ENCODE peak calls at places on chromosomes 12 and 14, in ten cellular contexts. B, O, T, S, L, C, R, I, K and J are unnamed samples.
A peak's percentile ranks its signal among the peaks of the same experiment; 100 is the strongest.

GRCh38 chr14:105840266-105841021 is 314.1 kb downstream of the TMEM121 start:
- DNase-seq in S (no peak), I (no peak), C (no peak), T (no peak), O (no peak), B (no peak), R (no peak), L (no peak), K (no peak), J (no peak)

GRCh38 chr12:114625294-114625851 is 58.6 kb downstream of the TBX3 start:
- DNase-seq in K (peak; percentile 19), B (peak; percentile 60), T (no peak), O (peak; percentile 32), S (no peak), I (no peak), C (peak; percentile 77), L (no peak), R (no peak), J (peak; percentile 76)

GRCh38 chr12:6943387-6943718 is 263 bp upstream of the RNU7-1 start:
- DNase-seq in T (peak; percentile 91), S (peak; percentile 89), K (peak; percentile 92), C (peak; percentile 67), R (no peak), L (peak; percentile 79), I (peak; percentile 80), O (peak; percentile 94), B (peak; percentile 93), J (no peak)

GRCh38 chr12:107131832-107132616 is 38.7 kb upstream of the CRY1 start:
- DNase-seq in L (no peak), C (peak; percentile 36), I (no peak), R (no peak), S (peak; percentile 32), K (peak; percentile 14), O (peak; percentile 46), T (no peak), B (peak; percentile 92), J (no peak)

GRCh38 chr12:89693639-89694202 is 14.9 kb downstream of the ATP2B1 start:
- DNase-seq in K (no peak), S (no peak), O (peak; percentile 43), C (no peak), B (no peak), L (no peak), I (no peak), T (no peak), R (no peak), J (no peak)

GRCh38 chr14:85273099-85273677 is 256.8 kb upstream of the FLRT2 start:
- DNase-seq in K (no peak), B (no peak), S (no peak), L (no peak), R (no peak), C (no peak), T (no peak), I (no peak), O (no peak), J (no peak)

GRCh38 chr12:85834378-85834777 is 1.8 kb downstream of the RASSF9 start:
- DNase-seq in K (no peak), L (no peak), T (no peak), I (no peak), B (no peak), S (no peak), O (peak; percentile 40), C (no peak), R (no peak), J (no peak)

GRCh38 chr14:39275395-39275794 is 41.7 kb downstream of the MIA2 start:
- DNase-seq in T (no peak), L (no peak), B (no peak), I (no peak), C (no peak), O (no peak), S (no peak), R (no peak), K (no peak), J (no peak)

GRCh38 chr12:108103517-108103916 is 25.6 kb upstream of the WSCD2 start:
- DNase-seq in K (no peak), B (no peak), O (no peak), I (no peak), T (no peak), C (no peak), S (no peak), R (no peak), L (no peak), J (no peak)

GRCh38 chr12:116426391-116427136 is 132.6 kb upstream of the MAP1LC3B2 start:
- DNase-seq in B (no peak), T (no peak), S (no peak), R (no peak), L (no peak), I (no peak), O (peak; percentile 97), C (no peak), K (peak; percentile 23), J (peak; percentile 71)

GRCh38 chr12:102216086-102216691 is 18.6 kb upstream of the PMCH start:
- DNase-seq in C (no peak), L (no peak), R (no peak), S (no peak), O (peak; percentile 56), K (no peak), B (no peak), I (no peak), T (no peak), J (no peak)

GRCh38 chr12:83092101-83092500 is 405.4 kb downstream of the TMTC2 start:
- DNase-seq in T (no peak), S (no peak), C (no peak), L (no peak), R (no peak), B (no peak), I (no peak), O (no peak), K (no peak), J (no peak)

GRCh38 chr12:124613151-124613585 is 45.8 kb upstream of the NCOR2 start:
- DNase-seq in K (no peak), R (no peak), S (no peak), B (no peak), C (no peak), T (no peak), I (no peak), O (peak; percentile 83), L (no peak), J (no peak)

GRCh38 chr12:6632026-6632978 is 3.5 kb downstream of the LPAR5 start:
- DNase-seq in B (no peak), S (peak; percentile 60), R (no peak), K (no peak), O (no peak), L (peak; percentile 39), I (peak; percentile 42), C (no peak), T (no peak), J (no peak)

GRCh38 chr12:110088936-110089335 is 35.2 kb upstream of the IFT81 start:
- DNase-seq in I (no peak), R (no peak), T (no peak), B (no peak), L (no peak), C (no peak), S (no peak), K (no peak), O (no peak), J (no peak)

GRCh38 chr12:41254546-41254945 is 66.4 kb downstream of the PDZRN4 start:
- DNase-seq in B (no peak), C (no peak), L (no peak), O (no peak), T (no peak), R (no peak), S (no peak), I (no peak), K (no peak), J (no peak)

GRCh38 chr12:14482886-14483285 is 84.8 kb downstream of the PLBD1 start:
- DNase-seq in S (no peak), L (no peak), I (no peak), R (no peak), C (no peak), K (no peak), O (no peak), T (no peak), B (no peak), J (no peak)

GRCh38 chr14:91311284-91311662 is 66.8 kb upstream of the GPR68 start:
- DNase-seq in B (no peak), K (no peak), O (no peak), S (peak; percentile 76), L (peak; percentile 53), T (no peak), I (peak; percentile 42), C (no peak), R (no peak), J (no peak)

GRCh38 chr12:93572712-93573551 is 457 bp downstream of the SOCS2 start:
- DNase-seq in S (no peak), O (no peak), K (peak; percentile 31), T (no peak), L (no peak), C (peak; percentile 44), R (no peak), B (no peak), I (no peak), J (no peak)

GRCh38 chr14:47549886-47550285 is 125.5 kb downstream of the MDGA2 start:
- DNase-seq in B (no peak), T (no peak), K (no peak), S (no peak), L (no peak), R (no peak), O (no peak), C (no peak), I (no peak), J (no peak)

GRCh38 chr12:46383654-46384450 is 11.3 kb upstream of the SLC38A2 start:
- DNase-seq in O (peak; percentile 98), T (no peak), S (peak; percentile 83), L (peak; percentile 69), C (peak; percentile 31), R (peak; percentile 37), I (peak; percentile 68), B (peak; percentile 60), K (peak; percentile 94), J (peak; percentile 85)

GRCh38 chr14:73472182-73473114 is 14.1 kb upstream of the NUMB start:
- DNase-seq in L (no peak), K (no peak), C (no peak), S (peak; percentile 48), I (no peak), R (no peak), O (peak; percentile 71), B (peak; percentile 84), T (no peak), J (no peak)

GRCh38 chr12:87756111-87756510 is 273.1 kb downstream of the C12orf50 start:
- DNase-seq in S (no peak), I (no peak), T (no peak), K (no peak), B (no peak), L (no peak), O (peak; percentile 99), C (no peak), R (no peak), J (no peak)

GRCh38 chr14:97379091-97379531 is 581.9 kb downstream of the VRK1 start:
- DNase-seq in L (peak; percentile 25), K (no peak), C (no peak), T (no peak), O (no peak), S (peak; percentile 35), R (no peak), I (no peak), B (no peak), J (no peak)

GRCh38 chr14:67446371-67447032 is 34.5 kb upstream of the PLEK2 start:
- DNase-seq in B (peak; percentile 72), R (no peak), S (no peak), O (no peak), I (no peak), C (no peak), T (no peak), L (no peak), K (peak; percentile 33), J (no peak)

GRCh38 chr12:104498211-104498801 is 41.6 kb downstream of the CHST11 start:
- DNase-seq in T (no peak), R (no peak), O (no peak), I (peak; percentile 43), K (no peak), S (peak; percentile 81), L (no peak), C (no peak), B (no peak), J (no peak)

GRCh38 chr12:52147367-52147972 is 44.3 kb downstream of the KRT80 start:
- DNase-seq in I (no peak), T (no peak), L (no peak), O (peak; percentile 98), C (no peak), S (no peak), K (peak; percentile 88), B (no peak), R (no peak), J (no peak)

GRCh38 chr14:41785696-41786095 is 179.0 kb downstream of the LRFN5 start:
- DNase-seq in O (no peak), R (no peak), I (no peak), K (no peak), C (no peak), S (no peak), T (no peak), B (peak; percentile 62), L (no peak), J (no peak)